ENCODE peak calls at places on chromosome 18, in ten cellular contexts. A is HCT116, B is breast epithelium, F is upper lobe of left lung, C is K562, U is stomach, V is GM23338, J is endothelial cell of umbilical vein, L is H1, I is GM12891. O is an unnamed sample.

GRCh38 chr18:34322365-34323289 is 97.9 kb upstream of the NOL4 start:
- DNase-seq in A (peak), B (no peak), F (no peak), C (no peak), U (peak), V (peak), J (peak), L (no peak), I (no peak), O (peak)

GRCh38 chr18:65938592-65939372 is 188.0 kb downstream of the CDH7 start:
- DNase-seq in A (peak), B (no peak), F (no peak), C (peak), U (no peak), V (peak), J (peak), L (peak), I (peak), O (peak)

GRCh38 chr18:72572896-72573295 is 28.8 kb upstream of the CBLN2 start:
- DNase-seq in A (no peak), B (no peak), F (no peak), C (no peak), U (no peak), V (no peak), J (no peak), L (no peak), I (no peak), O (no peak)

GRCh38 chr18:8988262-8988871 is 114.1 kb upstream of the NDUFV2 start:
- DNase-seq in A (peak), B (no peak), F (no peak), C (peak), U (peak), V (peak), J (peak), L (peak), I (peak), O (peak)

GRCh38 chr18:69216390-69216789 is 184.3 kb upstream of the DOK6 start:
- DNase-seq in A (no peak), B (no peak), F (no peak), C (no peak), U (no peak), V (no peak), J (no peak), L (no peak), I (no peak), O (no peak)

GRCh38 chr18:5196253-5197031 is 615 bp downstream of the AKAIN1 start:
- DNase-seq in A (no peak), B (no peak), F (peak), C (no peak), U (no peak), V (peak), J (no peak), L (no peak), I (no peak), O (no peak)

GRCh38 chr18:59057969-59058368 is 81.7 kb upstream of the SEC11C start:
- DNase-seq in A (no peak), B (no peak), F (no peak), C (no peak), U (no peak), V (no peak), J (no peak), L (no peak), I (no peak), O (no peak)

GRCh38 chr18:27366151-27366550 is 181.0 kb upstream of the CHST9 start:
- DNase-seq in A (no peak), B (no peak), F (no peak), C (no peak), U (no peak), V (no peak), J (no peak), L (no peak), I (no peak), O (no peak)

GRCh38 chr18:63152096-63152495 is 167.5 kb downstream of the BCL2 start:
- DNase-seq in A (no peak), B (no peak), F (no peak), C (no peak), U (no peak), V (no peak), J (no peak), L (no peak), I (no peak), O (no peak)

GRCh38 chr18:49394191-49394590 is 66.3 kb downstream of the DYM start:
- DNase-seq in A (no peak), B (no peak), F (no peak), C (no peak), U (no peak), V (no peak), J (no peak), L (no peak), I (no peak), O (no peak)

GRCh38 chr18:49398331-49398730 is 62.1 kb downstream of the DYM start:
- DNase-seq in A (no peak), B (no peak), F (no peak), C (no peak), U (no peak), V (no peak), J (no peak), L (no peak), I (no peak), O (no peak)

GRCh38 chr18:49393011-49393410 is 67.4 kb downstream of the DYM start:
- DNase-seq in A (no peak), B (no peak), F (no peak), C (no peak), U (no peak), V (no peak), J (no peak), L (no peak), I (no peak), O (no peak)

GRCh38 chr18:49400398-49401072 is 59.9 kb downstream of the DYM start:
- DNase-seq in A (no peak), B (no peak), F (no peak), C (no peak), U (no peak), V (no peak), J (peak), L (no peak), I (no peak), O (no peak)

GRCh38 chr18:49399003-49399402 is 61.4 kb downstream of the DYM start:
- DNase-seq in A (no peak), B (no peak), F (no peak), C (no peak), U (no peak), V (no peak), J (peak), L (no peak), I (no peak), O (no peak)
- TF ChIP-seq POLR2AphosphoS5 in A (no peak), B (no peak), F (peak), C (no peak), U (no peak), V (no peak), J (peak), L (no peak), I (no peak), O (no peak)

GRCh38 chr18:13275075-13275474 is 56.5 kb downstream of the LDLRAD4 start:
- DNase-seq in A (no peak), B (no peak), F (no peak), C (no peak), U (no peak), V (no peak), J (no peak), L (no peak), I (no peak), O (no peak)
- TF ChIP-seq POLR2AphosphoS5 in A (no peak), B (no peak), F (no peak), C (no peak), U (no peak), V (no peak), J (no peak), L (no peak), I (no peak), O (no peak)

DNA sequence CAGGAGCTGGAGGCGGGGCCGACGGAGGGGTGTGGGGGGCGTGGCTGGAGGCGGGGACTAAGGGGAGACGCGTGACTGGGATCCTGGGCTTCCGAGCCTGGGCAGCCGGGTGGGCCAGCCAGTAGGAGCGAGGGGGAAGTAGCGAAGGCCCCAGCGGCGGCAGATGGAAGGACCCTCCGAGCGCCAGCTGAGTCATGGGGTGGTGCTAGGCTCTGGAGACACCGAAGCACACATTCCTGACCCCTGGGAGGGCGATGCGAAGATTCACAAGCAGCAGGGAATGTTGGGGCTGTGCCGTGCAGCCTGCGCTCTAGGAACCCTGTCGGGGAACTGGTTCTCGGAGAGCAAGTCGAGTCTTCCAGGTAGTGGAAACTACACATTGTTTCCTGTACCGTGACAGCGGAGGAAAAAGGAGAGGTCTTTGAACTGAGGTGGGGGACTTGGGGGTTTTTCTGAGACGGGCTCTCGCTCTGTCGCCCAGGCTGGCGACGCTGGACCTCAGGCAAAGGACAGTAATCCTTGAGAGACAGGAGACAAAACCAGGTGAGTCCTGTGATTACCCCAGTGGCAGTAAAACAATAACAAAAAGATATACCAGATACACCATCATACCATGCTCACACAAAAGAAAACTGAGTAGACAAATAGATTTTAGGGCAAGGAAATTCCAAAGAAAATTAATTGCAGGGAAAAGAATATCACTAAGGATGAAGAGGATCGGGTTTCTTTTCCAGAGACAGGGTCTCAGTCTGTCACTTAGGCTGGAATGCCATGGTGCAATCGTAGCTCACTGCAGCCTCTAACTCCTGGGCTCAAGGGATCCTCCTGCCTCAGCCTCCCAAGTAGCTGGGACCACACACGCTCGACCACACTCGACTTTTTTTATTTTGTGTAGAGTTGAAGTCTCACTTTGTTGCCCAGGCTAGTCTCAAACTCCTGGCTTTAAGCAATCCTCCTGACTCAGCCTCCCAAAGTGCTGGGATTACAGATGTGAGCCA is 828 bp upstream of the AFG3L2 start:
- DNase-seq in A (no peak), B (no peak), F (no peak), C (peak), U (no peak), V (peak), J (no peak), L (no peak), I (no peak), O (no peak)
- TF ChIP-seq POLR2AphosphoS5 in A (peak), B (peak), F (peak), C (no peak), U (peak), V (peak), J (peak), L (peak), I (no peak), O (peak)

GRCh38 chr18:46421973-46422551 is 235.0 kb downstream of the LOXHD1 start:
- DNase-seq in A (no peak), B (no peak), F (no peak), C (no peak), U (no peak), V (no peak), J (no peak), L (no peak), I (no peak), O (no peak)

GRCh38 chr18:46419391-46420141 is 237.5 kb downstream of the LOXHD1 start:
- DNase-seq in A (no peak), B (peak), F (no peak), C (no peak), U (no peak), V (peak), J (no peak), L (no peak), I (no peak), O (no peak)

GRCh38 chr18:46415532-46415931 is 241.5 kb downstream of the LOXHD1 start:
- DNase-seq in A (no peak), B (no peak), F (no peak), C (no peak), U (no peak), V (no peak), J (no peak), L (no peak), I (no peak), O (no peak)

GRCh38 chr18:46416706-46417638 is 240.0 kb downstream of the LOXHD1 start:
- DNase-seq in A (peak), B (no peak), F (no peak), C (peak), U (no peak), V (peak), J (no peak), L (no peak), I (peak), O (no peak)

GRCh38 chr18:46418657-46419260 is 238.3 kb downstream of the LOXHD1 start:
- DNase-seq in A (no peak), B (peak), F (no peak), C (no peak), U (no peak), V (no peak), J (no peak), L (no peak), I (no peak), O (no peak)
- TF ChIP-seq POLR2AphosphoS5 in A (no peak), B (no peak), F (no peak), C (no peak), U (peak), V (no peak), J (no peak), L (no peak), I (no peak), O (no peak)

GRCh38 chr18:45687617-45688016 is 36.4 kb upstream of the SLC14A1 start:
- DNase-seq in A (no peak), B (no peak), F (peak), C (peak), U (no peak), V (no peak), J (no peak), L (no peak), I (no peak), O (no peak)

GRCh38 chr18:45688113-45688512 is 35.9 kb upstream of the SLC14A1 start:
- DNase-seq in A (no peak), B (no peak), F (no peak), C (no peak), U (no peak), V (no peak), J (no peak), L (no peak), I (no peak), O (no peak)

GRCh38 chr18:45689386-45689785 is 34.6 kb upstream of the SLC14A1 start:
- DNase-seq in A (no peak), B (no peak), F (no peak), C (no peak), U (no peak), V (no peak), J (no peak), L (no peak), I (no peak), O (no peak)

GRCh38 chr18:45688834-45689233 is 35.1 kb upstream of the SLC14A1 start:
- DNase-seq in A (no peak), B (no peak), F (no peak), C (no peak), U (no peak), V (no peak), J (no peak), L (no peak), I (no peak), O (peak)

GRCh38 chr18:45686892-45687611 is 36.9 kb upstream of the SLC14A1 start:
- DNase-seq in A (no peak), B (no peak), F (no peak), C (peak), U (no peak), V (no peak), J (no peak), L (no peak), I (no peak), O (peak)
- TF ChIP-seq POLR2AphosphoS5 in A (no peak), B (no peak), F (no peak), C (peak), U (no peak), V (no peak), J (no peak), L (no peak), I (no peak), O (no peak)

GRCh38 chr18:44796505-44797198 is 116.0 kb downstream of the SETBP1 start:
- DNase-seq in A (no peak), B (no peak), F (no peak), C (no peak), U (no peak), V (no peak), J (no peak), L (no peak), I (no peak), O (no peak)
- TF ChIP-seq POLR2AphosphoS5 in A (no peak), B (no peak), F (no peak), C (no peak), U (peak), V (no peak), J (no peak), L (no peak), I (no peak), O (no peak)

DNA sequence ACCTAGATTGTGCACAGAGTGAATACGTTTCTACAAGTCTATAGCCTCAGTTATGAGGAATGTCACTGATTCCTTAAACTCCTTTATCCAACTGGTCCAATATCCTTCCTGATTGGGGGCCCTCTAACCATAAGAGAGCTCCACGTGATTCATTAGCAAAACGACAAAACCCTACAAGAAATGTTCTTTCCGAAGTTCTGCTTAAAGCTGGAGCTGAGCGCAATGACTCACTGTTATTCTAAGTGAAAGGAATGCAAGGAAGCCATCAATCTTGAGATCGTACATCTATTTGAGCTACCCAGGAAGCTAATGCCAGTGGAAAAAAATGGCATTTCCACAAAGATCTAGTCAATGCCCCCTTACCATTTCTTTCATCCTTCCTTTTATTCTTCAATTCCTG is 354.9 kb upstream of the CDH20 start:
- DNase-seq in A (no peak), B (no peak), F (no peak), C (no peak), U (no peak), V (peak), J (peak), L (no peak), I (no peak), O (no peak)
- TF ChIP-seq POLR2AphosphoS5 in A (no peak), B (no peak), F (no peak), C (no peak), U (no peak), V (no peak), J (peak), L (no peak), I (no peak), O (no peak)